ENCODE peak calls at places on chromosomes 16 and 17, in six cellular contexts. One of them, this sample, is unnamed. For H3F3A, the result is how much of the 10 kb centered on the place peaks cover.

GRCh38 chr16:79599256-79599836 is 1.2 kb downstream of the MAF start:
- DNase-seq in GM23248: peak
- DNase-seq in neural progenitor cell: peak
- DNase-seq in PC-9: no peak
- DNase-seq in GM23338: peak
- DNase-seq in PC-3: no peak
- DNase-seq in this sample: no peak

GRCh38 chr17:63358111-63358839 is 87.8 kb downstream of the CYB561 start:
- DNase-seq in GM23338: no peak
- DNase-seq in PC-9: no peak
- DNase-seq in PC-3: no peak
- DNase-seq in GM23248: peak
- DNase-seq in neural progenitor cell: no peak
- DNase-seq in this sample: no peak

GRCh38 chr17:9072626-9073339 is 51.5 kb downstream of the NTN1 start:
- DNase-seq in neural progenitor cell: no peak
- DNase-seq in PC-9: peak
- DNase-seq in PC-3: no peak
- DNase-seq in GM23248: peak
- DNase-seq in GM23338: no peak
- DNase-seq in this sample: no peak

GRCh38 chr17:73320601-73321264 is 8.9 kb upstream of the CDC42EP4 start:
- DNase-seq in PC-9: no peak
- DNase-seq in GM23248: no peak
- DNase-seq in GM23338: no peak
- DNase-seq in neural progenitor cell: no peak
- DNase-seq in PC-3: no peak
- DNase-seq in this sample: no peak

GRCh38 chr16:64545769-64546168 is 576.1 kb downstream of the CDH11 start:
- DNase-seq in GM23248: no peak
- DNase-seq in GM23338: no peak
- DNase-seq in PC-9: no peak
- DNase-seq in neural progenitor cell: no peak
- DNase-seq in PC-3: peak
- DNase-seq in this sample: no peak

GRCh38 chr17:6623941-6624340 is 16.6 kb downstream of the KIAA0753 start:
- DNase-seq in GM23338: no peak
- DNase-seq in GM23248: peak
- DNase-seq in PC-9: no peak
- DNase-seq in neural progenitor cell: no peak
- DNase-seq in PC-3: no peak
- DNase-seq in this sample: no peak

GRCh38 chr16:67506468-67506867 is 22.2 kb upstream of the RIPOR1 start:
- DNase-seq in GM23248: no peak
- DNase-seq in GM23338: peak
- DNase-seq in PC-3: no peak
- DNase-seq in PC-9: no peak
- DNase-seq in neural progenitor cell: peak
- DNase-seq in this sample: no peak

GRCh38 chr17:8444506-8444905 is 8.8 kb downstream of the NDEL1 start:
- DNase-seq in GM23338: no peak
- DNase-seq in PC-9: no peak
- DNase-seq in neural progenitor cell: no peak
- DNase-seq in GM23248: no peak
- DNase-seq in PC-3: no peak
- DNase-seq in this sample: no peak

GRCh38 chr16:67874147-67874771 is 1.4 kb downstream of the EDC4 start:
- DNase-seq in GM23338: no peak
- DNase-seq in PC-9: no peak
- DNase-seq in GM23248: peak
- DNase-seq in neural progenitor cell: no peak
- DNase-seq in PC-3: no peak
- DNase-seq in this sample: no peak

GRCh38 chr16:81817296-81817695 is 38.2 kb downstream of the PLCG2 start:
- DNase-seq in neural progenitor cell: no peak
- DNase-seq in GM23338: no peak
- DNase-seq in PC-3: no peak
- DNase-seq in GM23248: no peak
- DNase-seq in PC-9: no peak
- DNase-seq in this sample: peak

GRCh38 chr17:69018022-69018615 is 42.6 kb downstream of the ABCA9 start:
- DNase-seq in PC-3: no peak
- DNase-seq in GM23338: no peak
- DNase-seq in PC-9: no peak
- DNase-seq in neural progenitor cell: no peak
- DNase-seq in GM23248: no peak
- DNase-seq in this sample: no peak

GRCh38 chr17:75549246-75550138 is 24.0 kb downstream of the LLGL2 start:
- DNase-seq in GM23248: no peak
- DNase-seq in PC-3: peak
- DNase-seq in GM23338: peak
- DNase-seq in PC-9: peak
- DNase-seq in neural progenitor cell: peak
- DNase-seq in this sample: no peak

GRCh38 chr16:77834600-77834963 is 46.2 kb downstream of the VAT1L start:
- DNase-seq in GM23248: peak
- DNase-seq in GM23338: peak
- DNase-seq in PC-9: no peak
- DNase-seq in PC-3: no peak
- DNase-seq in neural progenitor cell: no peak
- DNase-seq in this sample: no peak

GRCh38 chr17:66673668-66674276 is 161.1 kb upstream of the CACNG5 start:
- DNase-seq in neural progenitor cell: peak
- DNase-seq in PC-3: peak
- DNase-seq in GM23248: peak
- DNase-seq in GM23338: peak
- DNase-seq in PC-9: peak
- DNase-seq in this sample: peak

GRCh38 chr17:45393477-45393876 is 39.2 kb downstream of the ARHGAP27 start:
- DNase-seq in PC-3: no peak
- DNase-seq in neural progenitor cell: no peak
- DNase-seq in GM23338: no peak
- DNase-seq in GM23248: no peak
- DNase-seq in PC-9: no peak
- DNase-seq in this sample: no peak

GRCh38 chr16:700684-701584 is 4.7 kb downstream of the FBXL16 start:
- DNase-seq in GM23248: peak
- DNase-seq in neural progenitor cell: peak
- DNase-seq in PC-3: no peak
- DNase-seq in PC-9: no peak
- DNase-seq in GM23338: peak
- DNase-seq in this sample: no peak

GRCh38 chr17:61410100-61410551 is 10.5 kb downstream of the TBX2 start:
- DNase-seq in GM23248: no peak
- DNase-seq in neural progenitor cell: no peak
- DNase-seq in GM23338: no peak
- DNase-seq in PC-9: no peak
- DNase-seq in PC-3: no peak
- DNase-seq in this sample: no peak

GRCh38 chr17:9729735-9730420 is 61.5 kb downstream of the DHRS7C start:
- DNase-seq in GM23338: no peak
- DNase-seq in PC-3: peak
- DNase-seq in GM23248: peak
- DNase-seq in PC-9: peak
- DNase-seq in neural progenitor cell: no peak
- DNase-seq in this sample: no peak

GRCh38 chr17:4968916-4969550 is 1.4 kb upstream of the SPAG7 start:
- DNase-seq in GM23248: peak
- DNase-seq in PC-9: peak
- DNase-seq in GM23338: no peak
- DNase-seq in PC-3: peak
- DNase-seq in neural progenitor cell: peak
- DNase-seq in this sample: no peak

GRCh38 chr17:2093349-2093748 is 38.4 kb downstream of the HIC1 start:
- DNase-seq in neural progenitor cell: no peak
- DNase-seq in PC-3: no peak
- DNase-seq in GM23248: no peak
- DNase-seq in GM23338: no peak
- DNase-seq in PC-9: peak
- DNase-seq in this sample: no peak

GRCh38 chr17:54982399-54982798 is 13.8 kb downstream of the STXBP4 start:
- DNase-seq in PC-3: no peak
- DNase-seq in PC-9: no peak
- DNase-seq in GM23338: no peak
- DNase-seq in neural progenitor cell: no peak
- DNase-seq in GM23248: peak
- DNase-seq in this sample: no peak

GRCh38 chr16:82639666-82640336 is 13.0 kb downstream of the CDH13 start:
- DNase-seq in PC-9: peak
- DNase-seq in neural progenitor cell: peak
- DNase-seq in GM23248: peak
- DNase-seq in GM23338: peak
- DNase-seq in PC-3: peak
- DNase-seq in this sample: peak

GRCh38 chr17:13114601-13115024 is 96.8 kb upstream of the ELAC2 start:
- DNase-seq in GM23338: peak
- DNase-seq in PC-3: peak
- DNase-seq in PC-9: no peak
- DNase-seq in GM23248: peak
- DNase-seq in neural progenitor cell: peak
- DNase-seq in this sample: no peak

GRCh38 chr16:50538411-50539052 is 9.7 kb upstream of the NKD1 start:
- DNase-seq in PC-3: peak
- DNase-seq in GM23338: no peak
- DNase-seq in GM23248: no peak
- DNase-seq in PC-9: peak
- DNase-seq in neural progenitor cell: no peak
- DNase-seq in this sample: no peak

GRCh38 chr16:78931267-78932060 is 669.1 kb downstream of the MAF start:
- DNase-seq in GM23338: no peak
- DNase-seq in PC-9: no peak
- DNase-seq in neural progenitor cell: no peak
- DNase-seq in GM23248: no peak
- DNase-seq in PC-3: no peak
- DNase-seq in this sample: no peak

GRCh38 chr17:81417049-81417878 is 22.0 kb downstream of the BAHCC1 start:
- DNase-seq in neural progenitor cell: no peak
- DNase-seq in GM23248: peak
- DNase-seq in GM23338: no peak
- DNase-seq in PC-9: no peak
- DNase-seq in PC-3: peak
- DNase-seq in this sample: no peak

GRCh38 chr17:65051922-65052321 is 4.6 kb downstream of the GNA13 start:
- DNase-seq in PC-3: no peak
- DNase-seq in PC-9: no peak
- DNase-seq in GM23338: no peak
- DNase-seq in GM23248: no peak
- DNase-seq in neural progenitor cell: no peak
- DNase-seq in this sample: no peak
- H3F3A ChIP-seq in PC-3: under half
- H3F3A ChIP-seq in PC-9: under half
- H3F3A ChIP-seq in GM23338: under half
- H3F3A ChIP-seq in GM23248: under half
- H3F3A ChIP-seq in neural progenitor cell: under half
- H3F3A ChIP-seq in this sample: under half

DNA sequence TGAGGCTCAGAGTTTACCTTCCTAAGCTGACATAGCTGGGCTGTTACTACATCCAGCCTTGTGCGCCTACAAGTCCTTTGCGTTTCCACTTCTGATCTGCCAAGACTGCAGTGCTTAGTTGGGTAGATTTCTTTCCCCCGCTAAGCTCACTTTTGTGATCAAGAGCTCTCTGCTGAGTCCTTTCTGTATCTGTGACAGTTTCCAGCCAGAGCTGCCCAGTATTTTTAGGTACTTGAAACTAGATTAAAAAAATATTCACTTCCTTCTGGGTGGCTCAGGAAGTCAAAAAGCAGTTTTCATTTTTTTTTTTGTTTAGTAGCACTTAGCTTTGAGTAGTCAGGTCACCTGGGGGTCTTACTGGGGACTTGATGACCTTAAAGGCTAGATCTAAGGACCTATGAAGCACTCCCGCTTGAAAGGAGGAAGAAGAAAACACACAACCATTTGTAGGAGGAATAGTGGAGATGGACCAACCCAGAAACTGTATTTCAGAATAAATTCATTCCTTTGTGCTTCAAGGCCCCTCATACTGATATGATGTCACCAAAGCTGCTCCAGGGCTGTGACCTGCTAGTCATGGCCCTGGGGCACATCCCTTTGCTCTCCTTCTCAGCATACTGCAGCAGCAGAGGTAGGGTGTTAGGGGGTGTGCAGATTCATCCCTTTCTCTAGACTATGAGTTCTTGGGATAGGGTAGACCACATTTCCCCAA is 75.6 kb upstream of the HNF1B start:
- DNase-seq in GM23248: no peak
- DNase-seq in GM23338: no peak
- DNase-seq in PC-9: no peak
- DNase-seq in neural progenitor cell: no peak
- DNase-seq in PC-3: no peak
- DNase-seq in this sample: peak
- H2AFZ ChIP-seq in GM23248: no peak
- H2AFZ ChIP-seq in GM23338: no peak
- H2AFZ ChIP-seq in PC-9: no peak
- H2AFZ ChIP-seq in neural progenitor cell: no peak
- H2AFZ ChIP-seq in PC-3: no peak
- H2AFZ ChIP-seq in this sample: peak

GRCh38 chr17:79080761-79081290 is 6.2 kb downstream of the ENGASE start:
- DNase-seq in PC-9: no peak
- DNase-seq in GM23248: no peak
- DNase-seq in PC-3: no peak
- DNase-seq in GM23338: no peak
- DNase-seq in neural progenitor cell: no peak
- DNase-seq in this sample: no peak
- TF ChIP-seq EZH2 in PC-9: no peak
- TF ChIP-seq EZH2 in GM23248: no peak
- TF ChIP-seq EZH2 in PC-3: no peak
- TF ChIP-seq EZH2 in GM23338: no peak
- TF ChIP-seq EZH2 in neural progenitor cell: no peak
- TF ChIP-seq EZH2 in this sample: no peak

GRCh38 chr16:70568601-70569217 is 45.1 kb downstream of the SF3B3 start:
- DNase-seq in GM23338: no peak
- DNase-seq in PC-9: peak
- DNase-seq in PC-3: no peak
- DNase-seq in neural progenitor cell: no peak
- DNase-seq in GM23248: no peak
- DNase-seq in this sample: no peak
- H3F3A ChIP-seq in GM23338: half or more
- H3F3A ChIP-seq in PC-9: half or more
- H3F3A ChIP-seq in PC-3: under half
- H3F3A ChIP-seq in neural progenitor cell: under half
- H3F3A ChIP-seq in GM23248: half or more
- H3F3A ChIP-seq in this sample: under half

DNA sequence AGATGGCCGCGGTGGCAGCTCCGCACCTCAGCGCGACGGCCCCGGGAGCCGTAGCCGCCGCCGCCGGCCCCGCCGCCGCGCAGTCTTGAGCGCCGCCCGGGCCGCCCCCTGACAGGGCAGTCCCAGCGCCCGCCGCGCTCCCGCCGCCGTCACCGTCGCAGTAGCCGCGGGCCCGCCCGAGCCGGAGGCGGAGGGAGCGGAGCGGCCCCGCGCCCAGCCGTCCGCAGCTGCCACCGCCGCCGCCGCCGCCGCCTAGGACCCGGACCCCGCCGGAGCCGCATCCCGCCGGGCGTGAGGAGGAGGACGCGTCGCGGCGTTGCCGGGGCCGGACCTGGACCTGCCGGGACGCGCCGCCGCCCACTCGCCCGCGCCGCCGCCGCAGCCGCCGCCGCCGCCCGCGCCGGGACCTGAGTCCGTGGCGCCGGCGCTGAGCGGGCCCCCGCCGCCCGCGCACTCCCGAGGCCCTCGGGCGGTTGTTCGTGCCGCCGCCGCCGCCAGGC is 263 bp downstream of the TNRC6C start:
- DNase-seq in PC-9: no peak
- DNase-seq in GM23338: no peak
- DNase-seq in GM23248: no peak
- DNase-seq in PC-3: no peak
- DNase-seq in neural progenitor cell: no peak
- DNase-seq in this sample: no peak
- H2AFZ ChIP-seq in PC-9: no peak
- H2AFZ ChIP-seq in GM23338: no peak
- H2AFZ ChIP-seq in GM23248: no peak
- H2AFZ ChIP-seq in PC-3: peak
- H2AFZ ChIP-seq in neural progenitor cell: no peak
- H2AFZ ChIP-seq in this sample: no peak

This sample was measured in MM.1S.